ENCODE peak calls at places on chromosomes 4 and X, in five cellular contexts. W is spleen, V is stomach, C is prostate gland, E is HCT116. Z is an unnamed sample.

GRCh38 chr4:184824776-184825393 is 883 bp downstream of the ACSL1 start:
- DNase-seq in W (no peak), V (peak; percentile 33), C (no peak), E (no peak), Z (peak; percentile 23)

GRCh38 chr4:40909363-40909876 is 159.7 kb downstream of the NSUN7 start:
- DNase-seq in W (no peak), V (no peak), C (no peak), E (peak; percentile 90), Z (no peak)

GRCh38 chr4:99634742-99635360 is 22.8 kb downstream of the C4orf54 start:
- DNase-seq in W (no peak), V (no peak), C (no peak), E (no peak), Z (no peak)

GRCh38 chrX:19794690-19795089 is 92.7 kb downstream of the SH3KBP1 start:
- DNase-seq in W (no peak), V (no peak), C (no peak), E (no peak), Z (no peak)

GRCh38 chr4:56971383-56971782 is 6.0 kb downstream of the NOA1 start:
- DNase-seq in W (no peak), V (no peak), C (no peak), E (no peak), Z (no peak)

GRCh38 chrX:38768079-38768478 is 33.2 kb upstream of the MID1IP1 start:
- DNase-seq in W (no peak), V (no peak), C (no peak), E (no peak), Z (no peak)

GRCh38 chr4:112910109-112910736 is 139.2 kb upstream of the ANK2 start:
- DNase-seq in W (no peak), V (no peak), C (no peak), E (no peak), Z (no peak)

GRCh38 chr4:70571772-70572171 is 20.3 kb upstream of the AMBN start:
- DNase-seq in W (no peak), V (no peak), C (no peak), E (no peak), Z (no peak)

GRCh38 chr4:23706972-23707676 is 182.7 kb downstream of the PPARGC1A start:
- DNase-seq in W (no peak), V (no peak), C (no peak), E (no peak), Z (no peak)

GRCh38 chr4:112403072-112403945 is 106.1 kb downstream of the ALPK1 start:
- DNase-seq in W (no peak), V (no peak), C (no peak), E (no peak), Z (no peak)

GRCh38 chrX:75291611-75292010 is 17.7 kb downstream of the UPRT start:
- DNase-seq in W (no peak), V (no peak), C (no peak), E (no peak), Z (no peak)

GRCh38 chr4:1504786-1505500 is 98.7 kb upstream of the NKX1-1 start:
- DNase-seq in W (no peak), V (no peak), C (no peak), E (no peak), Z (no peak)

GRCh38 chr4:53479731-53480525 is 102.5 kb downstream of the FIP1L1 start:
- DNase-seq in W (no peak), V (no peak), C (no peak), E (no peak), Z (no peak)

GRCh38 chr4:166816901-166817300 is 417.4 kb downstream of the SPOCK3 start:
- DNase-seq in W (no peak), V (no peak), C (peak; percentile 5), E (peak; percentile 26), Z (no peak)

GRCh38 chrX:17706676-17707075 is 30.6 kb upstream of the SCML1 start:
- DNase-seq in W (no peak), V (no peak), C (no peak), E (no peak), Z (no peak)

GRCh38 chrX:123464709-123465108 is 268.1 kb downstream of the THOC2 start:
- DNase-seq in W (no peak), V (no peak), C (no peak), E (no peak), Z (no peak)

GRCh38 chrX:30935985-30936384 is 46.9 kb upstream of the TAB3 start:
- DNase-seq in W (no peak), V (peak; percentile 38), C (no peak), E (peak; percentile 10), Z (no peak)

GRCh38 chrX:68114573-68115199 is 318.6 kb downstream of the OPHN1 start:
- DNase-seq in W (no peak), V (no peak), C (no peak), E (no peak), Z (peak; percentile 32)

GRCh38 chr4:74109116-74109791 is 10.3 kb upstream of the CXCL2 start:
- DNase-seq in W (no peak), V (no peak), C (no peak), E (peak; percentile 81), Z (peak; percentile 35)

GRCh38 chr4:54063224-54063623 is 1.2 kb downstream of the CHIC2 start:
- DNase-seq in W (no peak), V (no peak), C (no peak), E (no peak), Z (no peak)

GRCh38 chr4:38036548-38036947 is 76.3 kb downstream of the PTTG2 start:
- DNase-seq in W (no peak), V (no peak), C (no peak), E (no peak), Z (no peak)

GRCh38 chr4:118834960-118835895 is 698 bp downstream of the SEC24D start:
- DNase-seq in W (peak; percentile 87), V (peak; percentile 68), C (peak; percentile 67), E (peak; percentile 56), Z (peak; percentile 90)

GRCh38 chrX:52424658-52425057 is 55.8 kb downstream of the XAGE2 start:
- DNase-seq in W (no peak), V (no peak), C (no peak), E (no peak), Z (no peak)

GRCh38 chr4:165301833-165302232 is 25.6 kb upstream of the MSMO1 start:
- DNase-seq in W (no peak), V (no peak), C (no peak), E (no peak), Z (no peak)

GRCh38 chrX:41238543-41238942 is 95.4 kb upstream of the DDX3X start:
- DNase-seq in W (no peak), V (no peak), C (no peak), E (no peak), Z (no peak)

GRCh38 chrX:29851971-29852605 is 363.3 kb upstream of the MAGEB2 start:
- DNase-seq in W (no peak), V (no peak), C (no peak), E (no peak), Z (no peak)

GRCh38 chrX:55342533-55343501 is 78.1 kb upstream of the PAGE3 start:
- DNase-seq in W (no peak), V (peak; percentile 30), C (no peak), E (no peak), Z (peak; percentile 13)

GRCh38 chr4:102535398-102536082 is 34.4 kb downstream of the NFKB1 start:
- DNase-seq in W (no peak), V (no peak), C (no peak), E (no peak), Z (no peak)

GRCh38 chr4:123200417-123200945 is 196.1 kb upstream of the SPRY1 start:
- DNase-seq in W (no peak), V (no peak), C (peak; percentile 40), E (no peak), Z (no peak)

GRCh38 chr4:36676139-36677050 is 395.0 kb downstream of the DTHD1 start:
- DNase-seq in W (no peak), V (no peak), C (no peak), E (no peak), Z (no peak)

GRCh38 chr4:8276358-8277240 is 7.0 kb downstream of the HTRA3 start:
- DNase-seq in W (peak; percentile 57), V (peak; percentile 77), C (peak; percentile 64), E (no peak), Z (no peak)

GRCh38 chr4:82787342-82787741 is 11.3 kb downstream of the SCD5 start:
- DNase-seq in W (no peak), V (no peak), C (no peak), E (no peak), Z (no peak)

GRCh38 chrX:1582686-1583437 is 8.5 kb upstream of the AKAP17A start:
- DNase-seq in W (no peak), V (peak; percentile 25), C (no peak), E (peak; percentile 55), Z (peak; percentile 41)

GRCh38 chrX:144586756-144587155 is 660.5 kb upstream of the SPANXN1 start:
- DNase-seq in W (peak; percentile 36), V (no peak), C (no peak), E (no peak), Z (no peak)
- H3K4me3 ChIP-seq in W (no peak overlapping the region), V (no peak overlapping the region), C (no peak overlapping the region), E (no peak overlapping the region), Z (no peak overlapping the region)

DNA sequence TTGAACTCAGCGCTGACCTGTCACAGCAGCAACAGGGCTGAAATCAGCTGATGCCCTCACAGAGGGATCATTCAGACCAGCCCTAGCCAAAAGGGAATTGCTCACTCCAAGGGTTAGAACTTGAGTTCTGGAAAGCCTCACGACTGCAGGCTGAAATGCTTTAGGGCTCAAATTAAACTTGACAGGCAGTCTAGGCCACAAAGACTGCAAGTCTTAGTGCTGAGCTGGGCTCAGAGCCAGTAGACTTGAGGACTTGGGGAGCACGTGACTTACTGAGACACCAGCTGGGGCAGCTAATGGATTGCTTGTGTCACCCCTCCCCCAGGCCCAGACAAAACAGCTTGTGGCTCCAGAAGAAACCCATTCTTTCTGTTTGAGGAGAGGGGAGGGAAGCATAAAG is 119.0 kb upstream of the SLC6A14 start:
- DNase-seq in W (no peak), V (peak; percentile 28), C (no peak), E (no peak), Z (no peak)
- TF ChIP-seq POLR2AphosphoS5 in W (no peak), V (no peak), C (no peak), E (no peak), Z (no peak)

GRCh38 chr4:186104114-186104894 is at the start of gene FAM149A:
- DNase-seq in W (peak; percentile 86), V (peak; percentile 89), C (peak; percentile 64), E (peak; percentile 19), Z (no peak)
- H3K4me3 ChIP-seq in W (peak within 1 kb of the TSS; percentile 71), V (peak within 1 kb of the TSS; percentile 75), C (peak within 1 kb of the TSS; percentile 77), E (peak within 1 kb of the TSS; percentile 60), Z (no peak within 1 kb of the TSS)

GRCh38 chrX:50813843-50814661 is at the start of gene SHROOM4:
- DNase-seq in W (peak; percentile 78), V (peak; percentile 28), C (peak; percentile 8), E (no peak), Z (no peak)
- TF ChIP-seq POLR2AphosphoS5 in W (peak; percentile 73), V (no peak), C (no peak), E (no peak), Z (no peak)

DNA sequence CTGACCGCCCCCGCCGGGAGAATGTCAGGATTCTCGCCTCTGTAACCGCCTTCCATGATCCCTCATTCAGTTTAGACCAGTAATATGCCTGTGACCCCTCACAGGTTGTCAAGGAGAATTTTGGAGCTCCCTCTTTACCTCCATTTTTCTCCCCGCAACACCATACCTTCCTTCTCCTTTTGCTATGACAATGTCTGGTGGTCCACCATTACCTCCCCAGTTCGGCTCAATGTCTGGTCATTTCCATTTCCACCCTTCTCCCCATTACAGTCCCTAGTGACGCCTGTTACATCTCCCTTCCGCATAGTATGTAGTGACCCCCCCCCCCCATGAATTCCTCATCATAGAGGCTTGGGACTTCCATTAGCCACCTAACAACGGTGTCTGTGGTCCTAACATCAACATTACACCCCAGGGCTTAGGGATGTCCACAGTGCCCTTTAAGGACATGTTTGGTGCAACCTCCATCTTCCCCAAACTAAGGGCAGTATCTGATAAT is 697 bp downstream of the ARAF start:
- DNase-seq in W (no peak), V (no peak), C (no peak), E (no peak), Z (no peak)
- H3K4me3 ChIP-seq in W (peak overlapping the region; percentile 81), V (peak overlapping the region; percentile 57), C (peak overlapping the region; percentile 54), E (peak overlapping the region; percentile 79), Z (peak overlapping the region; percentile 62)